ENCODE peak calls at places on chromosome 4, in four cellular contexts. E is uterus, A is IMR-90, T is endothelial cell of umbilical vein. N is an unnamed sample. For H3K27me3, the result is how much of the 10 kb centered on the place peaks cover.

GRCh38 chr4:95549246-95550138 is 719 bp upstream of the UNC5C start:
- DNase-seq in E (peak), A (peak), T (peak), N (peak)

GRCh38 chr4:86043755-86044592 is 315.9 kb downstream of the MAPK10 start:
- DNase-seq in A (peak), E (no peak), T (peak), N (no peak)

GRCh38 chr4:75800972-75801371 is 76.6 kb downstream of the USO1 start:
- DNase-seq in E (no peak), A (peak), T (peak), N (no peak)

GRCh38 chr4:149885896-149886295 is 70.3 kb upstream of the IQCM start:
- DNase-seq in A (peak), T (no peak), E (no peak), N (no peak)

GRCh38 chr4:158094413-158095110 is 78.3 kb downstream of the GASK1B start:
- DNase-seq in T (peak), E (peak), A (peak), N (no peak)

GRCh38 chr4:26020083-26020668 is 106.2 kb downstream of the SMIM20 start:
- DNase-seq in E (no peak), T (no peak), A (peak), N (no peak)

GRCh38 chr4:102541708-102542107 is 40.5 kb downstream of the NFKB1 start:
- DNase-seq in A (no peak), E (no peak), T (no peak), N (no peak)

GRCh38 chr4:133910165-133910564 is 291.4 kb downstream of the PABPC4L start:
- DNase-seq in E (no peak), T (no peak), A (no peak), N (no peak)

GRCh38 chr4:148845609-148846008 is 403.4 kb upstream of the NR3C2 start:
- DNase-seq in A (no peak), E (no peak), T (no peak), N (no peak)

GRCh38 chr4:86033171-86033570 is 326.7 kb downstream of the MAPK10 start:
- DNase-seq in T (peak), A (peak), E (peak), N (no peak)

GRCh38 chr4:16217300-16218051 is 8.8 kb downstream of the TAPT1 start:
- DNase-seq in T (no peak), E (no peak), A (no peak), N (no peak)

GRCh38 chr4:23999714-24000113 is 109.9 kb upstream of the PPARGC1A start:
- DNase-seq in E (no peak), A (peak), T (no peak), N (no peak)

GRCh38 chr4:141636077-141636770 is at the start of gene IL15:
- DNase-seq in A (peak), E (peak), T (peak), N (peak)

GRCh38 chr4:77742054-77742453 is 77.1 kb downstream of the CNOT6L start:
- DNase-seq in A (peak), T (no peak), E (no peak), N (no peak)

GRCh38 chr4:19772581-19772980 is 479.1 kb upstream of the SLIT2 start:
- DNase-seq in E (no peak), T (no peak), A (no peak), N (no peak)

GRCh38 chr4:121794505-121795192 is 6.5 kb upstream of the EXOSC9 start:
- DNase-seq in E (no peak), A (no peak), T (no peak), N (no peak)

GRCh38 chr4:157792716-157793115 is 380.1 kb downstream of the GASK1B start:
- DNase-seq in T (no peak), E (no peak), A (no peak), N (no peak)

GRCh38 chr4:94127707-94128328 is 79.8 kb upstream of the SMARCAD1 start:
- DNase-seq in E (no peak), T (peak), A (peak), N (no peak)

GRCh38 chr4:141179474-141180026 is 41.1 kb upstream of the ZNF330 start:
- DNase-seq in T (no peak), A (no peak), E (no peak), N (no peak)

GRCh38 chr4:101230806-101231426 is 116.4 kb downstream of the PPP3CA start:
- DNase-seq in T (no peak), A (peak), E (no peak), N (no peak)

GRCh38 chr4:46386570-46386969 is 3.4 kb downstream of the GABRA2 start:
- DNase-seq in A (no peak), E (no peak), T (no peak), N (no peak)

GRCh38 chr4:163592207-163592606 is 97.7 kb downstream of the TMA16 start:
- DNase-seq in E (no peak), A (no peak), T (no peak), N (no peak)

GRCh38 chr4:118989098-118990080 is 100.7 kb downstream of the SYNPO2 start:
- DNase-seq in E (no peak), A (peak), T (peak), N (no peak)

GRCh38 chr4:4392501-4393183 is 5.7 kb downstream of the NSG1 start:
- DNase-seq in E (no peak), A (no peak), T (no peak), N (no peak)

GRCh38 chr4:154939851-154940250 is 158.8 kb downstream of the RBM46 start:
- DNase-seq in T (no peak), A (no peak), E (no peak), N (no peak)

GRCh38 chr4:167234388-167234881 is at the start of gene SPOCK3:
- DNase-seq in E (no peak), T (peak), A (no peak), N (peak)

GRCh38 chr4:160423879-160424451 is 1321.1 kb downstream of the RAPGEF2 start:
- DNase-seq in T (no peak), E (no peak), A (no peak), N (no peak)

GRCh38 chr4:170827562-170828260 is 738.0 kb upstream of the AADAT start:
- DNase-seq in A (no peak), E (no peak), T (no peak), N (no peak)

GRCh38 chr4:8835521-8836365 is 35.9 kb downstream of the HMX1 start:
- DNase-seq in T (no peak), E (peak), A (no peak), N (peak)

GRCh38 chr4:8836664-8837171 is 34.9 kb downstream of the HMX1 start:
- DNase-seq in T (no peak), A (no peak), E (peak), N (peak)

GRCh38 chr4:8837181-8837811 is 34.3 kb downstream of the HMX1 start:
- DNase-seq in T (no peak), E (peak), A (no peak), N (peak)

GRCh38 chr4:8832130-8832930 is 39.3 kb downstream of the HMX1 start:
- DNase-seq in E (peak), T (no peak), A (no peak), N (peak)

GRCh38 chr4:8834681-8835220 is 36.9 kb downstream of the HMX1 start:
- DNase-seq in A (no peak), E (peak), T (no peak), N (no peak)
- H3K27me3 ChIP-seq in A (under half), E (under half), T (under half), N (under half)

GRCh38 chr4:108156391-108156790 is 12.3 kb downstream of the LEF1 start:
- DNase-seq in T (no peak), A (no peak), E (no peak), N (no peak)
- H3K27me3 ChIP-seq in T (under half), A (under half), E (under half), N (under half)

GRCh38 chr4:17595471-17596005 is 18.5 kb downstream of the LAP3 start:
- DNase-seq in T (no peak), E (no peak), A (no peak), N (no peak)
- H3K27me3 ChIP-seq in T (under half), E (under half), A (under half), N (under half)

GRCh38 chr4:139630991-139631390 is 34.6 kb upstream of the MGST2 start:
- DNase-seq in E (no peak), T (no peak), A (no peak), N (no peak)

GRCh38 chr4:139629761-139630160 is 35.9 kb upstream of the MGST2 start:
- DNase-seq in T (no peak), E (no peak), A (no peak), N (no peak)

GRCh38 chr4:139625487-139625886 is 40.1 kb upstream of the MGST2 start:
- DNase-seq in E (no peak), A (no peak), T (no peak), N (no peak)

GRCh38 chr4:139624441-139625130 is 41.0 kb upstream of the MGST2 start:
- DNase-seq in A (no peak), E (no peak), T (no peak), N (no peak)

DNA sequence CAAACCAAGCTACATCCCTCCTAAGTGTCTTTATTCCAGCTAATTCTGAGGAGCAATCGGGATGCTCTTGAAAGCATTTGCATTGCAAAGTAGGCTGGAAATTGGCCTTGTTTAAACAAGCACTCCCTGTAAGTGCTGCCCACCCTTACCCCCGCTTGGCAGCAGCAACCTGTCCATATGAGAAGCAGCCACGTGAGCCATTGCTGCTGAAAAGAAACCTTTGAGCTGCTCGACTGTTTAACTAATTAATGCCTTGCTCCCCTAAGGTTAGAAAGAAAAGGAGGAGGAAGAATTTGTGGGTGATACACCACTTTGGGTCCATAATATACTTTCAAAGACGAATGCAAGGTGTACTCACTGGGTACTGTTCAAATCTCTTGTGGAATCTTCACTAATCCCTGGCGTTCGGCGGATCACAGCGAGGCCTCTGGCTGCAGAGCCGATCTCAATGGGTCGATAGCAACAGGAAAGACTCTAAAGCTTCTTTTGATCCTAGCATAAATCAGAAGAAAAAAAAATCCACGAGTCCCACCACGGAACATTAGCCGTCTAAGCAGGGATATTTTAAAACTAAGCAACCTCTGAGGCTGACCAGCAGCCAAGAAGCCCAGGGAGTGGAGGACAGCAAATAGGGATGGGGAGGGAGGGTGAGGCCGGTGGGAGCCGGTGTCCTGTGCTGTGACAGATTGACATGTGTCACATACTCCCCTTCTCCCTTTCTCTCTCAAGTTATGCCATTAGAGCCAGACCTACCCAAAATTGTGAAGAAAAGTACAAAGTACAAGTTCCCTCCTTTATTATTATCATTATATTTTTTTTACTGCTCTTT is 37.2 kb upstream of the MGST2 start:
- DNase-seq in T (no peak), A (no peak), E (no peak), N (peak)
- H3K27me3 ChIP-seq in T (under half), A (half or more), E (under half), N (under half)

GRCh38 chr4:183100827-183101226 is 1.8 kb downstream of the WWC2 start:
- DNase-seq in E (no peak), T (peak), A (no peak), N (no peak)
- H3K27me3 ChIP-seq in E (under half), T (under half), A (under half), N (under half)

GRCh38 chr4:187128971-187129370 is 405.3 kb upstream of the FAT1 start:
- DNase-seq in A (peak), T (no peak), E (no peak), N (no peak)
- H3K27me3 ChIP-seq in A (under half), T (under half), E (under half), N (under half)

DNA sequence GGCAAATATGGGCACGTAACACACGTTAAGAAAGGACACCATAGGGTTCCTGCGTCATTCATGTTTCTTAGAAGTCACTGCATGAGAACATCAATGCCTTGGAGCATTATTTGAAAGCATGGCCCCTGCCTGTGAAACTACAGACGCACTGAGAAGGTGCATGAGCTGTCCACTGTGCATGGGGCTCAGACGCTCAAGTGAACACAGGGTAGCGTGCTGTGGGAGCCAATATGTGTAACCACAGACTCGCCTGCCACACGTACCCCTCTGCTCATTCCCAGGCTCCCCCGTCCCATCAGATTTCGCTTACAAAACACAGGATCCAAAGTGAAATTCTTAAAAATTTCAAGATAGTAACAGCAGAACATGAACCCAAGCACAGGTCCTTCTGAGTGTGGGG is 6.4 kb downstream of the PPP2R2C start:
- DNase-seq in E (no peak), A (no peak), T (no peak), N (no peak)
- H3K27me3 ChIP-seq in E (under half), A (under half), T (under half), N (under half)

DNA sequence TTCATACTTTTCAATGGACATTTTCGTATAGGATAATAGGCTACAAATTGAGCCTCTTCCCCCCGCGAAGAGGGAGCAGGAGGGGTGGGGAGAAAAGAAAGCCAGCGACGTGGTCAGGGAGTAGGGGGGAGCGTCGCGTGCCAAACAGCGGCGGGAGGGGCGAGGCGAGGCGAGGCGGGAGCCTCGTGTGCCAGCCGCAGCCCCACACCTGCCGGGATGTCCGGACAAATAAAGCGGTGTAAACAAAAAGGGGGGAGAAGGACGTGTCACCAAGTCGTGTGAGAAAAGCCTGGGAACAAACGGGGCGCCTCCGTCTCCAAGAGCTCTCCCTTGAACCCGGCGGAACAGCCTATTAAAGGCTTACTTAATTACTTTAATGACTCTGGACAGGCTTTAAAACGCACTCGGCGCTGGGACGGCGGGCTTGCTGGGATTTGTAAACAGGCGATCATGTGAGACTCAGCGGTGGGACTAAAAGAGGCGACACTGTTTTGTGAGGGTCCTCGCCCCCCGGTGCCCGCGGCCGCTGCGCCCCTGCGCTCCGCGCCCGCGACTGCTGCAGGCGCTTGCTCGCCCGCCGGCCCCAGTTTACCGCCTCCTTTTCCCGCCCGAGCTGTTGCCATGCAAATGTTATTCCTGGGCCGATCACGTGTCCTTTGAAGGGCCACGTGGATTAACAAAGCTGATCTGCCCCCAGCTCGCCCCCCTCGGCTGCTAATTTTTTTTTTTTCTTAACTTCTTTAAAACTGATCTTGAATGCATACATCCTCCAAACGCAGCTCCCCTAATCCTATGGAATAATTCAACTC is at the start of gene HELT:
- DNase-seq in E (no peak), A (no peak), T (no peak), N (no peak)
- H3K27me3 ChIP-seq in E (under half), A (half or more), T (half or more), N (half or more)

GRCh38 chr4:30717208-30718020 is 2.8 kb upstream of the PCDH7 start:
- DNase-seq in E (peak), T (peak), A (peak), N (peak)

GRCh38 chr4:30720021-30720655 is at the start of gene PCDH7:
- DNase-seq in A (peak), E (peak), T (peak), N (no peak)

GRCh38 chr4:30719363-30720020 is 677 bp upstream of the PCDH7 start:
- DNase-seq in A (peak), E (peak), T (peak), N (no peak)

GRCh38 chr4:30718021-30718888 is 1.9 kb upstream of the PCDH7 start:
- DNase-seq in T (peak), A (peak), E (peak), N (no peak)

GRCh38 chr4:30718889-30719252 is 1.3 kb upstream of the PCDH7 start:
- DNase-seq in T (peak), E (no peak), A (peak), N (no peak)
- H3K27me3 ChIP-seq in T (under half), E (under half), A (under half), N (half or more)

DNA sequence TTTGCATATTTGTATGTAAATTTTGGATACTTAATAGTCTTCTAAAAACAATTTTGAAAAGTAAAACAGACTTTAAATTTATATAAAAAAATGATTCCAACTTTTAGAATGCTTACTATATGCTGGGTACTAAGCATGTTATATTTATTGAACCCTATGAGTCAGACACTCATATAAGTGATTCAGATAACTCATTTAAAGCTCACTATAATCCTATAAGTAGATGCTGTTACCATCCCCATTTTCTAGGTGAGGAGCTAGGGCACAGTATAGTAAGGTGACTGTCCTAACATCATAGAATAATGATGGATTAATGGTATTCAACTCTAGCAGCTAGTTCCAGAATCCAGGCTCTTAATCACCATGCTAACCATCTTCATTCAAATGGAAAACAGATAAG is 877.0 kb upstream of the GRID2 start:
- DNase-seq in T (no peak), A (no peak), E (no peak), N (no peak)
- H3K27me3 ChIP-seq in T (under half), A (under half), E (under half), N (under half)

N was measured in upper lobe of right lung.